ENCODE peak calls at places on chromosomes 7 and 10, in ten cellular contexts. K is tibial nerve; B is lower lobe of right lung; S is right atrium auricular region; X is left ventricle myocardium inferior; I is IMR-90; D is hepatocyte; F is CD4-positive, alpha-beta memory T cell; Y is Caco-2; O is spleen. V is an unnamed sample. For H3K4me1, the result is how much of the 10 kb centered on the place peaks cover.

GRCh38 chr7:151311294-151311864 is 30.2 kb upstream of the NUB1 start:
- DNase-seq in K (no peak), B (no peak), S (no peak), X (no peak), I (no peak), D (no peak), F (no peak), Y (peak), O (no peak), V (peak)

GRCh38 chr7:66556177-66556548 is 72.5 kb upstream of the KCTD7 start:
- DNase-seq in K (no peak), B (no peak), S (no peak), X (no peak), I (no peak), D (no peak), F (no peak), Y (no peak), O (no peak), V (no peak)

GRCh38 chr7:112266595-112267270 is 60.2 kb downstream of the ZNF277 start:
- DNase-seq in K (no peak), B (no peak), S (no peak), X (no peak), I (peak), D (no peak), F (no peak), Y (no peak), O (no peak), V (no peak)

GRCh38 chr7:25775570-25775969 is 376.4 kb upstream of the NFE2L3 start:
- DNase-seq in K (no peak), B (no peak), S (no peak), X (no peak), I (no peak), D (no peak), F (no peak), Y (no peak), O (no peak), V (peak)

GRCh38 chr10:69489506-69490090 is 38.3 kb downstream of the TSPAN15 start:
- DNase-seq in K (no peak), B (peak), S (no peak), X (peak), I (no peak), D (no peak), F (no peak), Y (no peak), O (peak), V (no peak)

GRCh38 chr10:18880530-18880929 is 168.1 kb upstream of the MALRD1 start:
- DNase-seq in K (no peak), B (no peak), S (no peak), X (no peak), I (no peak), D (peak), F (no peak), Y (no peak), O (no peak), V (no peak)

GRCh38 chr10:122040786-122041185 is 51.8 kb downstream of the TACC2 start:
- DNase-seq in K (no peak), B (no peak), S (no peak), X (no peak), I (no peak), D (no peak), F (no peak), Y (no peak), O (peak), V (no peak)

GRCh38 chr10:79938728-79939380 is 10.1 kb downstream of the SFTPD start:
- DNase-seq in K (no peak), B (peak), S (peak), X (peak), I (no peak), D (no peak), F (no peak), Y (no peak), O (peak), V (peak)

GRCh38 chr10:31927597-31928530 is 767 bp downstream of the ARHGAP12 start:
- DNase-seq in K (peak), B (peak), S (peak), X (peak), I (peak), D (peak), F (peak), Y (peak), O (peak), V (peak)

GRCh38 chr7:98429799-98430198 is 28.9 kb upstream of the BAIAP2L1 start:
- DNase-seq in K (no peak), B (no peak), S (no peak), X (no peak), I (no peak), D (no peak), F (no peak), Y (no peak), O (no peak), V (no peak)

GRCh38 chr10:43404675-43405221 is 4.2 kb downstream of the HNRNPF start:
- DNase-seq in K (no peak), B (no peak), S (no peak), X (no peak), I (no peak), D (no peak), F (peak), Y (no peak), O (no peak), V (peak)
- H3K4me1 ChIP-seq in K (under half), B (half or more), S (under half), X (half or more), I (under half), D (under half), F (half or more), Y (half or more), O (under half), V (half or more)

DNA sequence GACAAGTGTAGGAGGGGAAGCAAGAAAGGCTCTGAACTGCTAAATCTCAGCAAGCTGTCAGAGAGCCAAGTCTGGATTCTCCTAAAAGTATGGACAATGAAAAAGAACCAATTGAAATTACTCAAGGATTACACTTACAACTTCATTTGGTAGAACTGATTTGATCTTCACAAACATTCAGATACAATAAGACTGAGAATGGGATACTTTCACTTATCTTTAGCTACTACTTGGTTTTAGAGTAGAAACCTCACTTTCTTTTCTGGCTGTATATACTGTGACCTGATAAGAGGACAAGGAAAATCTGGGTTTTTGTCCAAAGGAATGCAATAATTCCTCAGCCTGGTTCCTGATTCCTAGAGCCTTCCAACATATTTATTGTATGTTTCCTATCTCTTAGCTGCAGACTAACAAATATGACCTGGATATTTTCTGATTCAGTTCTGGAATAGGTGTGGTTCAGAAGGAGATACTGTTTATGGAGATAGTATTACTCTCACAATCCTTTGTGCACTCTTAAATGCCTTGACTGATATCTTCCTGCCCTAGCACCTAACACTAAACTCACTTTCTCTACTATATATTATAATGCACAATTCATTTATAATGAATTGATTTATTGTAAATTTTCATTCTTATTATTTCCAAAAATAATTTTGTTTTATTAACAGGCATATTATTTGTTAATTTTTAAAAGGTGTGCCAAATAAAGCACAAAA is 7.3 kb downstream of the SEMA3A start:
- DNase-seq in K (no peak), B (no peak), S (no peak), X (no peak), I (no peak), D (no peak), F (no peak), Y (no peak), O (no peak), V (no peak)
- H3K4me1 ChIP-seq in K (under half), B (under half), S (under half), X (under half), I (under half), D (under half), F (under half), Y (under half), O (under half), V (under half)

GRCh38 chr10:102713483-102713813 is 749 bp downstream of the ARL3 start:
- DNase-seq in K (no peak), B (no peak), S (no peak), X (no peak), I (peak), D (no peak), F (no peak), Y (no peak), O (peak), V (no peak)

GRCh38 chr10:102715880-102716279 is 1.4 kb downstream of the SFXN2 start:
- DNase-seq in K (no peak), B (no peak), S (peak), X (no peak), I (no peak), D (no peak), F (no peak), Y (no peak), O (no peak), V (no peak)

GRCh38 chr10:102713814-102714620 is at the start of gene ARL3:
- DNase-seq in K (peak), B (peak), S (peak), X (peak), I (peak), D (peak), F (peak), Y (peak), O (peak), V (peak)

GRCh38 chr10:102712843-102713242 is 1.4 kb downstream of the ARL3 start:
- DNase-seq in K (no peak), B (no peak), S (no peak), X (no peak), I (no peak), D (no peak), F (no peak), Y (no peak), O (no peak), V (peak)

GRCh38 chr10:102714621-102715455 is at the start of gene SFXN2:
- DNase-seq in K (no peak), B (peak), S (peak), X (no peak), I (no peak), D (peak), F (peak), Y (no peak), O (no peak), V (peak)
- H3K4me1 ChIP-seq in K (under half), B (under half), S (under half), X (half or more), I (under half), D (under half), F (under half), Y (under half), O (under half), V (half or more)

DNA sequence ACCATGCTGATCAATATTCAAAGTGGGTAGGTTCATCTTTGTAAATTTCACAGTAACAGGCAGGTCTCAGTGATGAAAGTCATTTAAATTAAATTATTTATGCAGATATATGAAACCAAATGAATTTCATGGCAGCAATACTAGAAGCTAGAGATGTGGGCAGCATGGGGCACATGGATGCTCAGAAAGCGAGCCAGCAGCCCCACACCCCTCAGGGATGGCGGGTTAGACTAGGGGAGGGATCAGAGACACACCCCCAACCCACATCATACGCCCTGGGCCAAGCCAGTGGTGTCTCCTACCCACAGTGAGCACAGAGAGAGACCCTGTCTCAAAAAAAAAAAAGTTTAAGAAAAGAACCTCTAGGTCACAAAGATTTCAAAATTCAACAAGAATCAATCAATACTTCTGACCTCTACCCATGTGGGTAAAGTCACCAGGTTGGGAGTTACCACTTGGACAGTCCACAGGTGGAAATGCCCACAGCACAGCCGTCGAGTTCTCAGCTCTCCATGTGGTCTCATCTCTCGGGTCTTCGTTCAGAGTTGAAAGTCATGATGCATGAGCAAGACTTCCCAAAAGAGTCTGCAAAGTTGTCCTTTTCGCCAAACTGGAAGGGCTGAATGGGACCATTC is 79.3 kb upstream of the PPP2R2D start:
- DNase-seq in K (no peak), B (peak), S (no peak), X (no peak), I (no peak), D (no peak), F (no peak), Y (no peak), O (peak), V (no peak)
- H3K4me1 ChIP-seq in K (under half), B (under half), S (under half), X (under half), I (under half), D (under half), F (under half), Y (under half), O (under half), V (under half)

GRCh38 chr7:17071866-17072265 is 190.1 kb upstream of the AGR3 start:
- DNase-seq in K (no peak), B (no peak), S (no peak), X (no peak), I (peak), D (no peak), F (no peak), Y (no peak), O (no peak), V (no peak)
- H3K4me1 ChIP-seq in K (under half), B (under half), S (under half), X (under half), I (under half), D (under half), F (under half), Y (under half), O (under half), V (under half)

DNA sequence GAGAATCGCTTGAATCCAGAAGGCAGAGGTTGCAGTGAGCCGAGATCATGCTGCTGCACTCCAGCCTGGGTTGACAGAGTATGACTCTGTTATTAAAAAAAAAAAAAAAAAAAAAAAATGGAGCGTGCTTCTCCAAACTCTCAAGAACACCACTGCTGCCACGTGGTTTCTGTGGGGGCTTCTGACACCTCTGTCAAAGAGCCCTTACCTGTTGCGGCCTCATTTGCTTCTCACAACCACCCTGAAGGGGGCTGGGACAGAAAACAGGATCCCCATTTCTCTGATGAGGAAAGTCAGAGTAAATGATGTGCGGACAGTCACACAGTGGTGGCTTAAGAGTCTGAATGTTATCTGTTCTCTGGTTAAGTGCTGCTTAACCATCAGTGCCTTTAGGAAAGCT is 95.3 kb downstream of the RNF216 start:
- DNase-seq in K (no peak), B (no peak), S (no peak), X (no peak), I (no peak), D (no peak), F (no peak), Y (no peak), O (no peak), V (no peak)
- H3K4me1 ChIP-seq in K (under half), B (half or more), S (under half), X (half or more), I (under half), D (under half), F (half or more), Y (under half), O (half or more), V (half or more)

GRCh38 chr10:72322280-72323058 is 32.2 kb downstream of the DNAJB12 start:
- DNase-seq in K (no peak), B (no peak), S (no peak), X (no peak), I (no peak), D (peak), F (no peak), Y (no peak), O (no peak), V (peak)
- H3K4me1 ChIP-seq in K (under half), B (half or more), S (under half), X (half or more), I (under half), D (under half), F (half or more), Y (under half), O (half or more), V (half or more)

GRCh38 chr10:56522166-56522565 is 161.1 kb upstream of the ZWINT start:
- DNase-seq in K (no peak), B (no peak), S (no peak), X (no peak), I (no peak), D (no peak), F (no peak), Y (no peak), O (no peak), V (no peak)
- H3K4me1 ChIP-seq in K (under half), B (under half), S (under half), X (under half), I (under half), D (under half), F (under half), Y (under half), O (under half), V (under half)

DNA sequence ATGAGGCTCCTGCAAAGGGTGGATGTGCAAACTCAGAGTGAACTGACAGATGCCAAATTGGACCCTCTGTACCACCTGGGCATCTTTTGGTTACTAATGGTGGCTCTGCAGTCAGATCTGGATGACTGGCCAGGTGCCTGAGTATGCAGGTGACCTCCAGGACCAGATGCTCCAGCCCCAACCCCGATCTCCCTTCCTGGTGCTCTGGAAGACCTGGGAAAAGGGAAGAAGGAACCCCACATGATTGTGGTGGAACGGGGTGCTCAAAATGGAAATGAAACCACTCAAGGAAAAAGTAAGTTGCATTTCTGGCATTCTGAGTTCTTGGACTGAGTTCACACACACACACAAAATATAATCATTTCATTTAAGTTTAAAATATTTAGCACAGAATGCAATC is 9.8 kb upstream of the AEBP1 start:
- DNase-seq in K (no peak), B (no peak), S (no peak), X (no peak), I (no peak), D (no peak), F (no peak), Y (no peak), O (no peak), V (no peak)
- H3K4me1 ChIP-seq in K (under half), B (under half), S (under half), X (under half), I (under half), D (under half), F (under half), Y (under half), O (under half), V (under half)

GRCh38 chr10:63410633-63411032 is 55.1 kb downstream of the JMJD1C start:
- DNase-seq in K (no peak), B (no peak), S (no peak), X (no peak), I (no peak), D (no peak), F (no peak), Y (no peak), O (no peak), V (no peak)

GRCh38 chr10:63415635-63416244 is 50.0 kb downstream of the JMJD1C start:
- DNase-seq in K (no peak), B (no peak), S (no peak), X (no peak), I (no peak), D (no peak), F (no peak), Y (no peak), O (no peak), V (no peak)

GRCh38 chr10:63414481-63415260 is 51.1 kb downstream of the JMJD1C start:
- DNase-seq in K (no peak), B (no peak), S (no peak), X (no peak), I (peak), D (peak), F (no peak), Y (no peak), O (no peak), V (no peak)

GRCh38 chr10:63412304-63412703 is 53.5 kb downstream of the JMJD1C start:
- DNase-seq in K (no peak), B (no peak), S (no peak), X (no peak), I (no peak), D (no peak), F (no peak), Y (no peak), O (no peak), V (no peak)

GRCh38 chr10:63413429-63413828 is 52.3 kb downstream of the JMJD1C start:
- DNase-seq in K (no peak), B (no peak), S (no peak), X (no peak), I (no peak), D (no peak), F (no peak), Y (no peak), O (no peak), V (no peak)
- H3K4me1 ChIP-seq in K (under half), B (under half), S (under half), X (half or more), I (under half), D (under half), F (under half), Y (under half), O (under half), V (under half)

V was measured in Karpas-422.